ENCODE peak calls at places on chromosome 6, in four cellular contexts. One of them, this sample, is unnamed.

GRCh38 chr6:22673474-22673873 is 104.1 kb downstream of the HDGFL1 start:
- DNase-seq in DND-41: no peak
- DNase-seq in fibroblast of lung: no peak
- DNase-seq in endothelial cell of umbilical vein: no peak
- DNase-seq in this sample: no peak

GRCh38 chr6:138246650-138247440 is 28.6 kb upstream of the PBOV1 start:
- DNase-seq in fibroblast of lung: no peak
- DNase-seq in endothelial cell of umbilical vein: peak
- DNase-seq in DND-41: no peak
- DNase-seq in this sample: peak

GRCh38 chr6:31401403-31401802 is 2.0 kb upstream of the MICA start:
- DNase-seq in DND-41: peak
- DNase-seq in fibroblast of lung: peak
- DNase-seq in endothelial cell of umbilical vein: peak
- DNase-seq in this sample: peak

GRCh38 chr6:33297406-33297955 is 1.3 kb downstream of the RGL2 start:
- DNase-seq in DND-41: no peak
- DNase-seq in endothelial cell of umbilical vein: peak
- DNase-seq in fibroblast of lung: no peak
- DNase-seq in this sample: peak

GRCh38 chr6:166659581-166659980 is 32.5 kb upstream of the RPS6KA2 start:
- DNase-seq in endothelial cell of umbilical vein: no peak
- DNase-seq in fibroblast of lung: no peak
- DNase-seq in DND-41: no peak
- DNase-seq in this sample: no peak

GRCh38 chr6:154606457-154606856 is 96.0 kb upstream of the CNKSR3 start:
- DNase-seq in endothelial cell of umbilical vein: no peak
- DNase-seq in fibroblast of lung: no peak
- DNase-seq in DND-41: no peak
- DNase-seq in this sample: peak

GRCh38 chr6:39432311-39433025 is 110.0 kb upstream of the KCNK16 start:
- DNase-seq in DND-41: no peak
- DNase-seq in fibroblast of lung: no peak
- DNase-seq in endothelial cell of umbilical vein: no peak
- DNase-seq in this sample: no peak

GRCh38 chr6:137977814-137978213 is 110.8 kb downstream of the TNFAIP3 start:
- DNase-seq in endothelial cell of umbilical vein: no peak
- DNase-seq in fibroblast of lung: no peak
- DNase-seq in DND-41: no peak
- DNase-seq in this sample: no peak

GRCh38 chr6:167827062-167827587 is 414 bp downstream of the AFDN start:
- DNase-seq in endothelial cell of umbilical vein: no peak
- DNase-seq in fibroblast of lung: no peak
- DNase-seq in DND-41: no peak
- DNase-seq in this sample: no peak

GRCh38 chr6:84811351-84811750 is 47.0 kb upstream of the TBX18 start:
- DNase-seq in endothelial cell of umbilical vein: no peak
- DNase-seq in DND-41: no peak
- DNase-seq in fibroblast of lung: no peak
- DNase-seq in this sample: peak

GRCh38 chr6:165662041-165662491 is 975 bp downstream of the PDE10A start:
- DNase-seq in endothelial cell of umbilical vein: no peak
- DNase-seq in DND-41: no peak
- DNase-seq in fibroblast of lung: no peak
- DNase-seq in this sample: no peak

GRCh38 chr6:48766349-48766748 is 655.4 kb upstream of the PTCHD4 start:
- DNase-seq in endothelial cell of umbilical vein: no peak
- DNase-seq in DND-41: no peak
- DNase-seq in fibroblast of lung: peak
- DNase-seq in this sample: peak

GRCh38 chr6:121896363-121896762 is 460.9 kb downstream of the GJA1 start:
- DNase-seq in fibroblast of lung: no peak
- DNase-seq in DND-41: no peak
- DNase-seq in endothelial cell of umbilical vein: no peak
- DNase-seq in this sample: peak

GRCh38 chr6:79694623-79695311 is 63.6 kb downstream of the SH3BGRL2 start:
- DNase-seq in DND-41: no peak
- DNase-seq in endothelial cell of umbilical vein: no peak
- DNase-seq in fibroblast of lung: no peak
- DNase-seq in this sample: no peak

GRCh38 chr6:143236151-143236788 is 175.6 kb downstream of the AIG1 start:
- DNase-seq in fibroblast of lung: no peak
- DNase-seq in endothelial cell of umbilical vein: no peak
- DNase-seq in DND-41: no peak
- DNase-seq in this sample: no peak

GRCh38 chr6:100466410-100467143 is 1.9 kb upstream of the SIM1 start:
- DNase-seq in DND-41: no peak
- DNase-seq in fibroblast of lung: no peak
- DNase-seq in endothelial cell of umbilical vein: no peak
- DNase-seq in this sample: no peak

GRCh38 chr6:42313941-42314570 is 96.4 kb upstream of the MRPS10 start:
- DNase-seq in DND-41: no peak
- DNase-seq in fibroblast of lung: peak
- DNase-seq in endothelial cell of umbilical vein: no peak
- DNase-seq in this sample: no peak

GRCh38 chr6:73032586-73032985 is 192.7 kb downstream of the KHDC1L start:
- DNase-seq in fibroblast of lung: peak
- DNase-seq in endothelial cell of umbilical vein: no peak
- DNase-seq in DND-41: no peak
- DNase-seq in this sample: peak

GRCh38 chr6:46734867-46735719 is at the start of gene PLA2G7:
- DNase-seq in endothelial cell of umbilical vein: no peak
- DNase-seq in fibroblast of lung: peak
- DNase-seq in DND-41: no peak
- DNase-seq in this sample: peak

GRCh38 chr6:46730918-46731461 is 4.2 kb downstream of the PLA2G7 start:
- DNase-seq in fibroblast of lung: no peak
- DNase-seq in DND-41: no peak
- DNase-seq in endothelial cell of umbilical vein: no peak
- DNase-seq in this sample: no peak

GRCh38 chr6:46733410-46733809 is 1.8 kb downstream of the PLA2G7 start:
- DNase-seq in fibroblast of lung: no peak
- DNase-seq in DND-41: no peak
- DNase-seq in endothelial cell of umbilical vein: no peak
- DNase-seq in this sample: peak

GRCh38 chr6:46736913-46737312 is 1.7 kb upstream of the PLA2G7 start:
- DNase-seq in fibroblast of lung: no peak
- DNase-seq in endothelial cell of umbilical vein: no peak
- DNase-seq in DND-41: no peak
- DNase-seq in this sample: peak

DNA sequence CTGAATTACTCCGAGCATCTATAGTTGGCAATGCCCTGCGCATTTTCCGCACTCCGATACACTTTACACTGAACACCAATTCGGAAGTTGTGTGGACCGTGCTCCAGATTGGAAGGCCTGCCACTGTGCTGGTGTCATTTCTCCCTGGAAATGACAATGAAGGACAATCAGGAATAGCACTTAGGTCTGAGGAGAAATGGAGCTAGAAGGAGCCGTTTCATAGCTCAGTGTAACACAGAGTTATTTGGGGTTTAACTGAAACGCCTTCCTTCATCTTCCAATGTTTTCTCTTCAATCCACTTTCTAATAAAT is 501 bp upstream of the PLA2G7 start:
- DNase-seq in endothelial cell of umbilical vein: no peak
- DNase-seq in DND-41: no peak
- DNase-seq in fibroblast of lung: no peak
- DNase-seq in this sample: no peak
- TF ChIP-seq EZH2 in endothelial cell of umbilical vein: no peak
- TF ChIP-seq EZH2 in DND-41: no peak
- TF ChIP-seq EZH2 in fibroblast of lung: peak
- TF ChIP-seq EZH2 in this sample: no peak

GRCh38 chr6:389622-390021 is 1.9 kb upstream of the IRF4 start:
- DNase-seq in endothelial cell of umbilical vein: no peak
- DNase-seq in DND-41: no peak
- DNase-seq in fibroblast of lung: peak
- DNase-seq in this sample: no peak
- TF ChIP-seq EZH2 in endothelial cell of umbilical vein: no peak
- TF ChIP-seq EZH2 in DND-41: no peak
- TF ChIP-seq EZH2 in fibroblast of lung: no peak
- TF ChIP-seq EZH2 in this sample: no peak

DNA sequence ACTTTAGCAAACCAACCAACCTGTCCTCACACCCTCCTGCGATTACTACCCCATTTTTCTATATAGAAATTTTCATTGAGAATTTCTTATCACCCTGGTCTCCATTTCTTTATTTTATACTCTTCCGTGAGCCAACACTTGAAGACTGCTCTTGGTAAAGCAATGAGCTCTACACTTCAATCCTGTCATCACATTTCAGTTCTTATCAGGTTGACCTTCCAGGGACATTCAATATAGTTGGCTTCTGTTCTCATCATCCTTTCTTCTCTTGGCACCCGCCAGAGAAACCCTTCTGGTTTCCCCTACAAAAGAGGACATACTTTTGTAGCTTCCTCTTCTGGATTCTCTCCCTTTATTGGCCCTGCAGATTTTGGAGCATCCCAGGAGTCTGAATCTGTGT is 279.3 kb downstream of the PRKN start:
- DNase-seq in endothelial cell of umbilical vein: no peak
- DNase-seq in DND-41: no peak
- DNase-seq in fibroblast of lung: no peak
- DNase-seq in this sample: no peak
- TF ChIP-seq EZH2 in endothelial cell of umbilical vein: no peak
- TF ChIP-seq EZH2 in DND-41: no peak
- TF ChIP-seq EZH2 in fibroblast of lung: no peak
- TF ChIP-seq EZH2 in this sample: no peak

GRCh38 chr6:133854633-133855598 is 34.0 kb upstream of the TCF21 start:
- DNase-seq in DND-41: no peak
- DNase-seq in fibroblast of lung: no peak
- DNase-seq in endothelial cell of umbilical vein: no peak
- DNase-seq in this sample: no peak

GRCh38 chr6:133855599-133855972 is 33.3 kb upstream of the TCF21 start:
- DNase-seq in endothelial cell of umbilical vein: no peak
- DNase-seq in DND-41: no peak
- DNase-seq in fibroblast of lung: no peak
- DNase-seq in this sample: no peak

GRCh38 chr6:133856911-133857310 is 32.0 kb upstream of the TCF21 start:
- DNase-seq in DND-41: no peak
- DNase-seq in fibroblast of lung: no peak
- DNase-seq in endothelial cell of umbilical vein: no peak
- DNase-seq in this sample: no peak

GRCh38 chr6:133857696-133858095 is 31.2 kb upstream of the TCF21 start:
- DNase-seq in endothelial cell of umbilical vein: no peak
- DNase-seq in fibroblast of lung: no peak
- DNase-seq in DND-41: no peak
- DNase-seq in this sample: no peak

GRCh38 chr6:133855994-133856393 is 32.9 kb upstream of the TCF21 start:
- DNase-seq in endothelial cell of umbilical vein: no peak
- DNase-seq in fibroblast of lung: no peak
- DNase-seq in DND-41: no peak
- DNase-seq in this sample: no peak
- TF ChIP-seq EZH2 in endothelial cell of umbilical vein: no peak
- TF ChIP-seq EZH2 in fibroblast of lung: no peak
- TF ChIP-seq EZH2 in DND-41: no peak
- TF ChIP-seq EZH2 in this sample: peak

This sample was measured in mammary epithelial cell.